ENCODE peak calls at places on chromosomes 11 and 22, in six cellular contexts. G, J, H, Y, P and B are unnamed samples.
A peak's percentile ranks its signal among the peaks of the same experiment; 100 is the strongest.

GRCh38 chr11:73019448-73019847 is 122.7 kb downstream of the FCHSD2 start:
- DNase-seq in J (no peak), G (no peak), Y (no peak), H (no peak), P (no peak), B (no peak)

GRCh38 chr11:117716652-117717440 is 80.2 kb downstream of the DSCAML1 start:
- DNase-seq in G (peak; percentile 82), Y (no peak), H (no peak), J (no peak), P (no peak), B (no peak)

GRCh38 chr22:32864596-32864995 is 63.1 kb downstream of the TIMP3 start:
- DNase-seq in H (no peak), G (no peak), P (no peak), J (no peak), Y (no peak), B (no peak)

GRCh38 chr11:11499300-11499699 is 122.5 kb downstream of the GALNT18 start:
- DNase-seq in P (no peak), Y (no peak), H (no peak), G (no peak), J (no peak), B (no peak)

GRCh38 chr11:85137597-85137996 is 489.5 kb downstream of the DLG2 start:
- DNase-seq in P (no peak), J (no peak), Y (no peak), H (no peak), G (peak; percentile 41), B (no peak)

GRCh38 chr11:117010808-117011540 is 87.3 kb downstream of the SIK3 start:
- DNase-seq in P (no peak), H (no peak), Y (peak; percentile 96), J (no peak), G (no peak), B (peak; percentile 90)

GRCh38 chr22:31064369-31064768 is 16.7 kb upstream of the SMTN start:
- DNase-seq in G (no peak), H (no peak), J (no peak), P (no peak), Y (no peak), B (no peak)

GRCh38 chr11:123507043-123507442 is 77.0 kb downstream of the GRAMD1B start:
- DNase-seq in J (no peak), G (no peak), Y (no peak), P (no peak), H (no peak), B (no peak)

GRCh38 chr11:95605271-95605940 is 184.2 kb downstream of the FAM76B start:
- DNase-seq in G (no peak), J (no peak), Y (no peak), H (no peak), P (no peak), B (no peak)

GRCh38 chr22:21640810-21641209 is 1.3 kb upstream of the SDF2L1 start:
- DNase-seq in G (no peak), H (no peak), Y (no peak), J (no peak), P (no peak), B (no peak)

GRCh38 chr11:99200720-99201119 is 180.0 kb downstream of the CNTN5 start:
- DNase-seq in J (peak; percentile 66), G (no peak), P (no peak), H (no peak), Y (no peak), B (no peak)

GRCh38 chr22:30191049-30191701 is 55.4 kb downstream of the LIF start:
- DNase-seq in Y (no peak), H (no peak), P (no peak), G (no peak), J (no peak), B (no peak)

GRCh38 chr11:1391165-1392010 is 1.7 kb downstream of the BRSK2 start:
- DNase-seq in H (peak; percentile 34), Y (no peak), G (no peak), P (no peak), J (peak; percentile 69), B (no peak)

GRCh38 chr11:63505857-63506528 is at the start of gene LGALS12:
- DNase-seq in H (peak; percentile 69), J (peak; percentile 23), Y (peak; percentile 54), G (no peak), P (no peak), B (no peak)

GRCh38 chr11:111736621-111737055 is 29.6 kb downstream of the PPP2R1B start:
- DNase-seq in J (no peak), G (no peak), Y (peak; percentile 43), H (no peak), P (no peak), B (no peak)

GRCh38 chr11:120674537-120674936 is 163.0 kb downstream of the GRIK4 start:
- DNase-seq in Y (peak; percentile 64), P (no peak), G (no peak), J (no peak), H (no peak), B (no peak)

GRCh38 chr11:44868455-44869421 is 81.9 kb downstream of the TP53I11 start:
- DNase-seq in P (no peak), H (no peak), Y (no peak), J (no peak), G (peak; percentile 64), B (no peak)

GRCh38 chr11:62554377-62554776 is 7.8 kb upstream of the AHNAK start:
- DNase-seq in Y (peak; percentile 33), H (peak; percentile 77), P (no peak), G (no peak), J (peak; percentile 45), B (peak; percentile 36)

GRCh38 chr22:22936190-22936914 is 48.7 kb downstream of the IGLL5 start:
- DNase-seq in G (no peak), P (no peak), H (no peak), J (no peak), Y (no peak), B (no peak)

GRCh38 chr22:32177221-32177765 is 18.2 kb upstream of the C22orf42 start:
- DNase-seq in H (peak; percentile 44), Y (no peak), P (no peak), J (peak; percentile 35), G (no peak), B (no peak)

GRCh38 chr22:32754413-32755041 is 47.0 kb upstream of the TIMP3 start:
- DNase-seq in G (no peak), H (no peak), J (no peak), Y (peak; percentile 56), P (no peak), B (peak; percentile 60)

GRCh38 chr11:69250503-69251393 is 43.2 kb upstream of the MYEOV start:
- DNase-seq in G (no peak), P (no peak), J (no peak), Y (no peak), H (no peak), B (no peak)

GRCh38 chr11:93843906-93844305 is 6.5 kb downstream of the VSTM5 start:
- DNase-seq in G (no peak), J (no peak), Y (peak; percentile 36), H (no peak), P (no peak), B (no peak)

GRCh38 chr11:71442880-71443279 is 5.3 kb downstream of the DHCR7 start:
- DNase-seq in J (no peak), Y (no peak), H (no peak), G (no peak), P (no peak), B (no peak)

GRCh38 chr22:32206774-32207758 is 2.2 kb upstream of the RFPL2 start:
- DNase-seq in H (peak; percentile 90), G (no peak), J (peak; percentile 86), Y (peak; percentile 35), P (no peak), B (peak; percentile 62)

GRCh38 chr11:73152086-73152853 is 10.2 kb upstream of the FCHSD2 start:
- DNase-seq in Y (no peak), P (no peak), H (no peak), J (no peak), G (no peak), B (no peak)

GRCh38 chr22:37172266-37173245 is 15.5 kb downstream of the C1QTNF6 start:
- DNase-seq in H (no peak), G (no peak), J (no peak), P (no peak), Y (no peak), B (no peak)

GRCh38 chr22:19122752-19123492 is 710 bp upstream of the DGCR2 start:
- DNase-seq in Y (peak; percentile 12), H (peak; percentile 69), J (peak; percentile 67), P (no peak), G (no peak), B (no peak)

GRCh38 chr11:2811206-2812091 is 74.1 kb downstream of the CDKN1C start:
- DNase-seq in Y (no peak), H (peak; percentile 33), G (no peak), J (no peak), P (no peak), B (no peak)

GRCh38 chr11:28835790-28836189 is 727.6 kb downstream of the METTL15 start:
- DNase-seq in G (no peak), P (no peak), Y (peak; percentile 88), H (peak; percentile 36), J (no peak), B (peak; percentile 68)

GRCh38 chr22:27851974-27852713 is 50.6 kb upstream of the MN1 start:
- DNase-seq in Y (no peak), J (no peak), P (no peak), G (no peak), H (peak; percentile 55), B (no peak)

GRCh38 chr11:66231561-66231960 is 36.9 kb upstream of the RAB1B start:
- DNase-seq in P (no peak), H (no peak), J (no peak), G (peak; percentile 20), Y (no peak), B (no peak)

GRCh38 chr11:100003985-100004384 is 683.1 kb upstream of the ARHGAP42 start:
- DNase-seq in J (no peak), Y (no peak), P (no peak), H (no peak), G (no peak), B (no peak)

GRCh38 chr22:50696799-50697561 is 24.4 kb downstream of the SHANK3 start:
- DNase-seq in J (peak; percentile 74), H (peak; percentile 26), P (no peak), Y (no peak), G (no peak), B (no peak)

GRCh38 chr11:67303132-67303988 is at the start of gene SSH3:
- DNase-seq in H (peak; percentile 87), Y (peak; percentile 72), G (no peak), J (peak; percentile 92), P (no peak), B (peak; percentile 81)

GRCh38 chr11:65695459-65696241 is 16.4 kb upstream of the KAT5 start:
- DNase-seq in G (peak; percentile 96), Y (peak; percentile 52), P (no peak), J (no peak), H (no peak), B (peak; percentile 61)

GRCh38 chr22:36325163-36326031 is 62.4 kb downstream of the MYH9 start:
- DNase-seq in H (no peak), J (no peak), Y (peak; percentile 72), P (no peak), G (no peak), B (peak; percentile 98)

GRCh38 chr22:24521791-24522245 is 26.7 kb downstream of the UPB1 start:
- DNase-seq in G (peak; percentile 76), H (peak; percentile 95), P (peak; percentile 5), J (peak; percentile 91), Y (peak; percentile 78), B (peak; percentile 79)

GRCh38 chr11:116605543-116605942 is 167.2 kb downstream of the BUD13 start:
- DNase-seq in Y (peak; percentile 41), H (peak; percentile 92), G (no peak), J (peak; percentile 95), P (no peak), B (peak; percentile 71)

GRCh38 chr22:26648011-26648497 is 9.3 kb upstream of the MIAT start:
- DNase-seq in Y (no peak), G (peak; percentile 97), H (peak; percentile 30), P (no peak), J (peak; percentile 89), B (no peak)